ENCODE peak calls at places on chromosome X, in six cellular contexts. M, Z, G, V, T and N are unnamed samples.

GRCh38 chrX:22164770-22165388 is 107.8 kb upstream of the CBLL2 start:
- DNase-seq in V (no peak), M (peak), Z (no peak), T (no peak), G (peak), N (no peak)

GRCh38 chrX:55119712-55120111 is 30.9 kb downstream of the PAGE2 start:
- DNase-seq in G (no peak), V (no peak), M (no peak), T (no peak), Z (no peak), N (no peak)

GRCh38 chrX:153635788-153636668 is 11.0 kb upstream of the DUSP9 start:
- DNase-seq in T (no peak), G (peak), M (no peak), Z (no peak), V (no peak), N (peak)

GRCh38 chrX:136047969-136048368 is 62.7 kb downstream of the SLC9A6 start:
- DNase-seq in M (peak), V (no peak), T (no peak), Z (no peak), G (peak), N (no peak)

GRCh38 chrX:78687586-78687985 is 28.5 kb upstream of the RTL3 start:
- DNase-seq in Z (no peak), T (no peak), G (no peak), V (no peak), M (no peak), N (no peak)

GRCh38 chrX:1606476-1606875 is 8.4 kb upstream of the ASMT start:
- DNase-seq in G (no peak), Z (no peak), T (no peak), M (no peak), V (no peak), N (no peak)

GRCh38 chrX:2435465-2435864 is 65.3 kb downstream of the DHRSX start:
- DNase-seq in G (no peak), V (no peak), Z (no peak), T (no peak), M (no peak), N (no peak)

GRCh38 chrX:136183175-136183574 is 35.8 kb downstream of the FHL1 start:
- DNase-seq in T (no peak), V (no peak), Z (no peak), M (no peak), G (no peak), N (no peak)

GRCh38 chrX:153925387-153925738 is 701 bp downstream of the ARHGAP4 start:
- DNase-seq in T (no peak), M (no peak), Z (no peak), V (no peak), G (no peak), N (no peak)

GRCh38 chrX:40174594-40175415 is 77.0 kb upstream of the BCOR start:
- DNase-seq in Z (peak), T (peak), V (no peak), G (peak), M (no peak), N (peak)

GRCh38 chrX:111837226-111837625 is 38.8 kb upstream of the TRPC5OS start:
- DNase-seq in G (no peak), Z (no peak), M (no peak), T (no peak), V (no peak), N (peak)